ENCODE peak calls at places on chromosomes 1 and 21, in four cellular contexts. D is IMR-90, F is GM10248, O is heart left ventricle. V is an unnamed sample.

GRCh38 chr1:208040714-208041393 is 129.9 kb upstream of the CD34 start:
- DNase-seq in D (no peak), F (no peak), O (no peak), V (no peak)

GRCh38 chr1:8015036-8015808 is 10.9 kb downstream of the ERRFI1 start:
- DNase-seq in D (peak; percentile 89), F (peak; percentile 54), O (no peak), V (no peak)

GRCh38 chr1:222618880-222619321 is 1.0 kb downstream of the MIA3 start:
- DNase-seq in D (peak; percentile 29), F (peak; percentile 26), O (no peak), V (no peak)

GRCh38 chr1:193538690-193539089 is 352.3 kb upstream of the B3GALT2 start:
- DNase-seq in D (no peak), F (no peak), O (no peak), V (no peak)

GRCh38 chr1:191851799-191852595 is 306.3 kb upstream of the RGS18 start:
- DNase-seq in D (peak; percentile 78), F (no peak), O (no peak), V (no peak)

GRCh38 chr21:30257773-30258172 is 25.0 kb downstream of the KRTAP24-1 start:
- DNase-seq in D (no peak), F (no peak), O (no peak), V (no peak)

GRCh38 chr1:185193756-185194155 is 36.8 kb downstream of the SWT1 start:
- DNase-seq in D (no peak), F (no peak), O (no peak), V (no peak)

GRCh38 chr1:77671836-77672235 is 10.6 kb downstream of the ZZZ3 start:
- DNase-seq in D (peak; percentile 53), F (no peak), O (no peak), V (no peak)

GRCh38 chr1:63622847-63623566 is 29.8 kb downstream of the PGM1 start:
- DNase-seq in D (no peak), F (no peak), O (no peak), V (no peak)

DNA sequence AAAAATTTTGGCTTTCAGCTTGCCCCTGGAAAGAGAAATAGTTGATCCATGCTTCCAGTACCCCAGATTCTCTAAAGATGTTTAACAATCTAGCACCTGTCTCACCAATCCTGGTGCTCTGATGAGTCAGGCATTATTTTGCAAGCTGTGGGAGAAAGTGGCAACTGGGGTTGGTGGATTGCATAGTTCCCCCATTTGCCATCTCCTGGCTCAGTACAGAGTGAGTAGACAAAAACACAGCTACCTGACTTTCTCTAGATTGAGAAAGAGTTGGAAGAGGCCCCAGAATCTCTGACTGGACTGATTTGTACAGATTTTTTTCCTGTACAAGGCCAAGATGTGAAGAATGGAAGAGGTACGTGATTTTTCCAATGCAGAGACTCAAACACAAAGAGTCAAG is 75.1 kb upstream of the NEGR1 start:
- DNase-seq in D (peak; percentile 53), F (no peak), O (no peak), V (no peak)
- TF ChIP-seq CTCF in D (no peak), F (no peak), O (no peak), V (no peak)

GRCh38 chr1:47623174-47623940 is 185.5 kb downstream of the FOXD2 start:
- DNase-seq in D (no peak), F (no peak), O (no peak), V (no peak)

GRCh38 chr1:47621483-47621882 is 183.6 kb downstream of the FOXD2 start:
- DNase-seq in D (no peak), F (no peak), O (no peak), V (no peak)

GRCh38 chr1:47627016-47627415 is 189.2 kb downstream of the FOXD2 start:
- DNase-seq in D (no peak), F (no peak), O (no peak), V (no peak)

GRCh38 chr1:47621977-47622376 is 184.1 kb downstream of the FOXD2 start:
- DNase-seq in D (no peak), F (no peak), O (no peak), V (no peak)

DNA sequence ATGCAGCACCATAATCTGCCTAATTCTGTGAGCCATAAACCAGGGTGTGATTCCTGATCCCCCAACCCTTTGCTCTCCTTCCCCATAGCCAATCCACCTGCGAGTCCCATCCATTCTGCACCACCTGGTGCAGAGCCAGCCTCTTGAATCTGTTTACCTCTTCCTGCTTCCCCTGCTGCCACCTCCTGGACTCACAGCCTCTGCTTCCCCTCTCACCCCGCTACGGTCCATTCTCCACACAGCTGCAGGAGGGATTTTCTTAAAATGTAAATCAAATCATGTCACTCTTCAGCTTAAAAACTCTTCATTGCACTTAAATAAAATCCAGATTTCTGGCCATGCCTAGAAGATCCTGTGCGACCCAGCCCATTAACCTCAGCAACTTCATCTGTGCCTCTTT is 186.7 kb downstream of the FOXD2 start:
- DNase-seq in D (no peak), F (no peak), O (no peak), V (no peak)
- TF ChIP-seq CTCF in D (no peak), F (no peak), O (no peak), V (no peak)

GRCh38 chr1:95453053-95453452 is 219.0 kb downstream of the RWDD3 start:
- DNase-seq in D (no peak), F (no peak), O (no peak), V (no peak)
- TF ChIP-seq CTCF in D (no peak), F (no peak), O (no peak), V (no peak)

DNA sequence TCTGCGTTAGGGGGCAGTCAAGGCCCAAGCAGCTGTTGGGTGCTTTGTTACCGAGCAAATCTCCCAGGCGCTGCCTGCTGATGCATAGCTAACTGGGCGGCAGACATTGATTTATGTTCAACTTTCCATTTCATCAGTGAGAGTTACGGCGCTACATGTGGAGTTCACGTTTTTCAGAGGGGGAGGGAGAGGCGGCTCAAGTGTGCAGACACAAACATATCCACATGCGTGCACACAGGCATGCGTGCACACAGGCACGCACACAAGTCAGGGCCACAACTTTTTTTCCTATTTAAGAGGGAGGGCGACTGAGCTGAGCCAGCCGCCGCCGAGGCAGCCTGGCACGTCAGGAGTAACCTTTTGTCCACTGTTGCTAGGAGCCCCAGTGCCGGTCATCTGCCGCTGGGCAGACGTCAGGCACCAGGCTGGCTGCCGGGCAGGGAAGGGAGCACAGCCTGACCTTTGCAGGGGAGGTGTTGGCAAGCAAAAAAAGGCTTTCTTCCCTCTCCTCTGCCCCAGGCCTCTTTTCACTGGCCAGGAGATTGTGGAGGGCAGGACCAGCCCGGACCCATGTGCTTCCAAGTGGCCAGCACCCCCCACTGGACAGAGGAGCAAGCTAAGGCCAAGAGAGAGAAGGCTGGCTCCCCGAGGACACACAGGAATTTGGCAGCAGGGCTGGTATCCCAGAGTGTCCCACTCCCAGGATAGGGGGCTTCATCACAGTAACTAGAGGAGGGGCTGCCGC is 73.3 kb downstream of the MRPL37 start:
- DNase-seq in D (peak; percentile 93), F (no peak), O (no peak), V (no peak)
- TF ChIP-seq CTCF in D (peak; percentile 87), F (no peak), O (peak; percentile 52), V (no peak)

DNA sequence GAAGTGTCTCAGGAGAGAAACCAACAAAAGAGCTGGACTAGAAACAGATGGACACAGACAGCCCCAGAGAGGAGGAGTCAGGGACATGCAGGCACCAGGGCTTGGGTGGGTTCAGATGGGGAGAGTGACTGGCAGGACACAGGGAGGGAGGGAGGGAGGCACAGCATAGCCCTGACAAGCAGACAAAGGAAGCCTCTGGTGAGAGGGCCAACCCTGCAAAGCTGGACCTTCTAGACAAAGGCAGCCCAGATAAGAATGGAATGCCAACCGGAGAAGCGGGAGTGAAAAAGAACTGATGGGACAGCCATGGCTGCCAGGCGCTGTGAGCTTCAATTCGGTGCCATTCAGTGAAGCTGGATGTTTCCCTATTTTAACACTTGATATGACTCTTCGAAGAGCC is 568.9 kb downstream of the AJAP1 start:
- DNase-seq in D (no peak), F (no peak), O (no peak), V (no peak)
- TF ChIP-seq CTCF in D (no peak), F (no peak), O (no peak), V (no peak)

DNA sequence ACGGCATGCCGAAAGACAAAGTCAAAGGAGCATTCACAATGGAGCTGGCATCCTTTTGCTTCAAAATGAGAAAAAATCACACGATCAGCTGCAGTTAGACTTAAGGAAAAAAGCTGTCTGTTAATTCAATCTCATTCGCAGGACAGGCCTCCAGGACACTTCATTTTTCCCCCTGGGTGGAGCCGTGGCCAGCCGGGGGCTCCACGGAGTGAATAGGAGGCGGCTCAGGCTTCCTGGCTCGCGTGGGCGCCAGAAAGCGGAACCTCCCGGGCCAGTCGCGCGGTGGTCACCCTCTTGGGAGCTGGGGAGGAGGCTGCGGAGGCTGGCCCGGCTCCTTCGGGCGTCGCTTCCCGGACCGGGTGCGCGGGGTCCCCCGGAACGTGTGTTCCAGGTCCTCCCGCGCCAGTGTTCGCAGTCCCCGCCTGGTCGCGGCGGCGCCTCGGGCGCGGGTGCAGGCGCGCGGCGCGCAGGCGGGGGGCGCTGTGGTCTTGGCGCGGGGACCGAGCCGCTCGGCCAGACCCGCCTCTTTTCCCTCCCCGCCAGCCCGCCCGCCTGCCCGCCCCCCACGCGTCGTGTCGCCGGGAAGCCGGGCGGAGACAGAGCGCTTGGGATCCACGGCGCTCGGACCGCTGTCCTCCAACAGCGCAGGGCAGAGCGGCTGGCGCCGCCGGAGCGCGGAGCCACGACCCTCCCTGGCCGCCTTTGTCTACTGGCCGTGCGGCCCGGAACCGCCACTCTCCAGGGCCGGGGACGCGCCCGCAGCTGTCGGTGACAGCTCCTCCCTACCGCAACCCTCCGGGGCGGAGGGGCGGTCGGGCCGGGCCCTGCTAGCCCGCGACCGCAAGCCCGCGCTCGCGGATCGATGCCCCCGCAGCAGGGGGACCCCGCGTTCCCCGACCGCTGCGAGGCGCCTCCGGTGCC is at the start of gene RHOU:
- DNase-seq in D (peak; percentile 37), F (peak; percentile 45), O (peak; percentile 91), V (peak; percentile 42)
- TF ChIP-seq CTCF in D (peak; percentile 71), F (peak; percentile 56), O (peak; percentile 90), V (peak; percentile 76)

GRCh38 chr1:171141336-171142051 is 43.6 kb upstream of the FMO2 start:
- DNase-seq in D (peak; percentile 96), F (no peak), O (peak; percentile 51), V (no peak)
- TF ChIP-seq CTCF in D (peak; percentile 44), F (no peak), O (peak; percentile 54), V (no peak)